ENCODE peak calls at places on chromosomes 2 and 18, in six cellular contexts. M, H, U, V, R and G are unnamed samples.

GRCh38 chr18:79732721-79733025 is 53.1 kb downstream of the CTDP1 start:
- DNase-seq in U (no peak), R (no peak), M (no peak), V (no peak), H (no peak), G (no peak)

GRCh38 chr2:239892480-239893235 is 132.5 kb downstream of the NDUFA10 start:
- DNase-seq in V (peak), R (no peak), H (no peak), M (no peak), U (no peak), G (no peak)

GRCh38 chr2:151306621-151307020 is 17.2 kb upstream of the NMI start:
- DNase-seq in H (peak), R (peak), M (no peak), V (no peak), U (no peak), G (no peak)

GRCh38 chr2:176687350-176687749 is 418.1 kb downstream of the MTX2 start:
- DNase-seq in R (no peak), V (no peak), H (no peak), U (no peak), M (no peak), G (no peak)

GRCh38 chr2:218904176-218904575 is 23.5 kb downstream of the WNT10A start:
- DNase-seq in U (no peak), R (no peak), M (no peak), V (no peak), H (no peak), G (no peak)

GRCh38 chr2:142286618-142287017 is 155.8 kb upstream of the LRP1B start:
- DNase-seq in H (peak), R (no peak), M (no peak), V (no peak), U (no peak), G (no peak)

GRCh38 chr2:233060500-233061006 is 411 bp downstream of the INPP5D start:
- DNase-seq in R (no peak), M (peak), H (no peak), V (no peak), U (no peak), G (no peak)

GRCh38 chr2:55862269-55862668 is 61.3 kb downstream of the EFEMP1 start:
- DNase-seq in U (no peak), R (peak), H (peak), V (peak), M (no peak), G (peak)

GRCh38 chr2:186518945-186519344 is 32.9 kb downstream of the ZC3H15 start:
- DNase-seq in M (no peak), R (peak), V (no peak), U (no peak), H (no peak), G (no peak)

GRCh38 chr2:217933326-217933993 is 69.3 kb downstream of the TNS1 start:
- DNase-seq in M (no peak), R (no peak), V (peak), H (no peak), U (no peak), G (no peak)

GRCh38 chr18:79497638-79498081 is 101.9 kb downstream of the NFATC1 start:
- DNase-seq in H (no peak), M (no peak), V (no peak), U (no peak), R (no peak), G (no peak)

GRCh38 chr2:36650031-36650430 is 46.5 kb upstream of the VIT start:
- DNase-seq in U (no peak), H (peak), R (peak), M (no peak), V (no peak), G (peak)

GRCh38 chr2:158042666-158043065 is 59.0 kb upstream of the UPP2 start:
- DNase-seq in H (no peak), V (no peak), R (no peak), M (no peak), U (no peak), G (no peak)

GRCh38 chr2:100235098-100235497 is 87.2 kb downstream of the LONRF2 start:
- DNase-seq in H (no peak), M (no peak), R (no peak), V (no peak), U (peak), G (no peak)

GRCh38 chr2:120820263-120820884 is 84.7 kb downstream of the GLI2 start:
- DNase-seq in V (peak), R (peak), H (no peak), M (no peak), U (no peak), G (no peak)
- H3K27ac ChIP-seq in V (no peak), R (no peak), H (no peak), M (no peak), U (no peak), G (no peak)

DNA sequence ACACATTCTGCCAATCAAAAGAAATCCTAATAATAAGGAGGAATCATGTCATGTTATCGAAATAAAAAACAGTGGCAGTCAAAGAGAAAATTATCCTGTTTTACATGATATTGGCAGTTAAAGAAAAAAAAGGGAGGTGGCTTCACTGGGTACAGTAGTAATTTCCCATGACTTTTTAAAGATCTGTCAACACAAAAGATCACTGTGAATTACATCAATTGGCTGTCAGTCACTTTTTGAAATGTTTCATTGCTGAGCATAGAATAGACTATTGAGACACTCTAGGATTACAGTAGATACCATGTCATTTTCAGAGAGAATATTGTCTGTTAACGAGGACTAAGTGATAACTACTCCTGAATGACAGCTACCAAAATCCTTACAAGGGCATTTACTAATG is 335.7 kb upstream of the CYP26B1 start:
- DNase-seq in R (no peak), H (no peak), M (no peak), V (no peak), U (no peak), G (no peak)
- H3K27ac ChIP-seq in R (no peak), H (no peak), M (no peak), V (no peak), U (no peak), G (no peak)

DNA sequence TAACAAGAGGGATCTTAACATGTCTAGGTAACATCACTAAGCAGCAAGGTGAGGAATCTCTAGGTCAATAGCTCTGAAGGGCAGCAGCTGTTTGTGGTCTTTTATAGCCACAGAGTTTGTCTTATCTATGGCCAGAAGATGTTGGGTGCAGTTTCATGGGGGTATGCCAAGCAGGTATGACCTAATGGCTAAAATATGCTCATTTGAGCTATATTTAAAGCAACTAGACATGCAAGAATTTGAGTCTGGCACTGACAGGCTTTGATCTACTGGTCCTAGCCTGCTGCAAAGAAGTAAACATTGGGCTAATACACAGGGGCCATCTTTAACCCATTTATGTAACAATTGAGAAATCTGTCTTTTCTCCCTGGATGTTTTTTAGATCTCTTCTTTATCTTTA is 13.9 kb upstream of the UGP2 start:
- DNase-seq in U (no peak), R (peak), V (no peak), M (no peak), H (peak), G (no peak)
- H3K27ac ChIP-seq in U (no peak), R (no peak), V (peak), M (no peak), H (no peak), G (peak)

DNA sequence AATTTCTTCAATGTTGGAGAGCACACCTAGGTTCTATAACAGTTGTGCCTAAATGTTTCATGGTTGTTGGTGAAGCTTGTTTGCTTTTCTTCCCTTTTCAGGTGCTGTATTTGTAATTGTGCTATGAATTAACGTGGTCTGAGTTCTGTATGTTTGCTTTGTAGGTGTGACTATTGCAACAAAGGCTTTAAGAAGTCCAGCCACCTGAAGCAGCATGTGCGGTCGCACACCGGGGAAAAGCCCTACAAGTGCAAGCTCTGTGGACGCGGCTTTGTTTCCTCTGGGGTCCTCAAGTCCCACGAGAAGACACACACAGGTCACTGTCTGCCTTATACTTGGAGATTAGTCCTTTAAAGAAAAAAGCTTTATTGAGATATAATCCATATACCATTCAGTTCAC is 91.2 kb downstream of the ZNF236 start:
- DNase-seq in R (no peak), V (no peak), H (no peak), U (no peak), M (no peak), G (no peak)
- H3K27ac ChIP-seq in R (no peak), V (no peak), H (no peak), U (no peak), M (no peak), G (no peak)

GRCh38 chr2:201413552-201413951 is 37.7 kb downstream of the TRAK2 start:
- DNase-seq in H (no peak), U (no peak), V (no peak), R (no peak), M (no peak), G (no peak)

GRCh38 chr2:201413143-201413542 is 38.1 kb downstream of the TRAK2 start:
- DNase-seq in V (no peak), R (no peak), U (no peak), H (no peak), M (no peak), G (no peak)

GRCh38 chr2:201414099-201415023 is 36.9 kb downstream of the TRAK2 start:
- DNase-seq in V (no peak), H (no peak), U (peak), M (no peak), R (no peak), G (no peak)

GRCh38 chr2:201408931-201409330 is 42.3 kb downstream of the TRAK2 start:
- DNase-seq in U (no peak), V (no peak), R (no peak), H (no peak), M (no peak), G (no peak)

DNA sequence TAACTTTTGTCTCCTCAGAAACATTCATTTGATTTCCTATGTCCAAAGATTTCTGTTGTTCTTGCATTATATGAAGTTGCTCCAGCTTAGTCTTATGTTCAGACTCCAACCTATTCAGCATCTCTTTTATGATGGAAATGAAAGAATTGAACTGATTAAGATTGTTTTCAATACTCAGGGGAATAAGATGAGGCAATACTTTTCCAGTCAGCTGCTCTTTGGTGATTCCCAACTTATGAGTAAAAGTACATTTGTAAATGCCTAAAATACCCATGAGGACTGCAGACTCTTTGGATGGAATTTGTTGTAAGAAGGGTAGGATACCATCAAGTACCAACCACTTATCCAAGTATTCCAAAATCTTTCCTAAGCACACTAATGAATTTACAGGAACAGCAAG is 39.8 kb downstream of the TRAK2 start:
- DNase-seq in H (no peak), U (no peak), V (no peak), R (no peak), M (no peak), G (no peak)
- H3K27ac ChIP-seq in H (no peak), U (no peak), V (peak), R (no peak), M (no peak), G (no peak)

DNA sequence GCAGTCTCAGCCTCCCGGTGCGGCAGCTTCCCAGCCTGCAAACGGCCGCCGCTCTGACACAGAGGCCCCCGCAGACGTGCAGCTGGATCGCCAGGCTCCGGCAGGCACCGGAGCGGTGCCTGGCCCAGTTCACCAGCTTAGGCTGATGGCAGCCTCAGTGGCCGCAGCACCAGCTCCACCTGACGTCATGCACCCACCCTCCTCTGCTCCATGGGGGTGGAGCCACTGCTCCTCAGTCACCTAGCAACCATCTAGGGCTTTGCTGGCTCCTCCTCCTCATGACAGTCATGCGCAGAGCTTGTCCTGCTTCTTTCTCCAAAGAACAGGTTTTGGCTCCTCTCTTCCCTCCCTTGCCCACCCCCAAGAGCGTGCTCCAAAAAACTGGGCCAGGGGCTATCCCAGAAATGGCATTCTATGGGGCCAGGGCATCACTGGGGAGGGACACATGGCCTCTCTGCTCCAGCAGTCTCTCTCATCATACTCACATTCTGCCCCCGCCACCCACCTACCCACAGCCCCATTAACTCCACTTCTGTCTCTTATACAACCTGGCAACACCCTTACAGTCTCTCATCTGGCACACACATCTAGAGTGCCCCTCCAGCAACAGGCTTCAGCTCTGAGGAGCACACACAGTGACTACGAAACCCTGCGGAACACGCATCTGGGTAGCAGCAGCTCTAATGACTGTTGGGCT is 5.5 kb downstream of the DCTN1 start:
- DNase-seq in R (peak), H (no peak), U (no peak), V (peak), M (peak), G (no peak)
- H3K27ac ChIP-seq in R (no peak), H (no peak), U (no peak), V (no peak), M (peak), G (no peak)